ENCODE peak calls at places on chromosomes 5 and 9, in nine cellular contexts. R is epithelial cell of proximal tubule, T is GM12878, B is neural crest cell, F is hepatocyte, V is nephron progenitor cell, H is endothelial cell, K is tibial nerve, G is fibroblast of villous mesenchyme. M is an unnamed sample.
A peak's percentile ranks its signal among the peaks of the same experiment; 100 is the strongest.

GRCh38 chr5:153959134-153959957 is 79.4 kb downstream of the FAM114A2 start:
- DNase-seq in R (peak; percentile 20), T (no peak), B (no peak), F (no peak), V (no peak), H (no peak), K (no peak), G (peak; percentile 18), M (no peak)

GRCh38 chr9:19387317-19387716 is 7.3 kb upstream of the RPS6 start:
- DNase-seq in R (no peak), T (no peak), B (no peak), F (no peak), V (no peak), H (no peak), K (no peak), G (peak; percentile 45), M (no peak)

GRCh38 chr5:126975791-126976190 is 54.6 kb downstream of the MARCHF3 start:
- DNase-seq in R (no peak), T (no peak), B (no peak), F (no peak), V (no peak), H (no peak), K (no peak), G (no peak), M (no peak)

GRCh38 chr5:179893958-179894895 is 13.5 kb downstream of the TBC1D9B start:
- DNase-seq in R (no peak), T (no peak), B (no peak), F (no peak), V (no peak), H (no peak), K (no peak), G (no peak), M (no peak)

GRCh38 chr5:143078971-143079370 is 308.8 kb downstream of the ARHGAP26 start:
- DNase-seq in R (no peak), T (no peak), B (no peak), F (no peak), V (no peak), H (no peak), K (no peak), G (no peak), M (no peak)

GRCh38 chr9:125889122-125889523 is 141.9 kb downstream of the PBX3 start:
- DNase-seq in R (no peak), T (no peak), B (no peak), F (peak; percentile 18), V (no peak), H (peak; percentile 11), K (no peak), G (peak; percentile 28), M (no peak)

GRCh38 chr9:117707561-117707960 is 3.4 kb downstream of the TLR4 start:
- DNase-seq in R (no peak), T (no peak), B (no peak), F (no peak), V (no peak), H (no peak), K (no peak), G (peak; percentile 53), M (no peak)

GRCh38 chr5:82635561-82636288 is 357.6 kb upstream of the RPS23 start:
- DNase-seq in R (peak; percentile 94), T (no peak), B (no peak), F (peak; percentile 69), V (no peak), H (no peak), K (no peak), G (peak; percentile 51), M (no peak)

GRCh38 chr5:127923804-127924570 is 159.6 kb upstream of the SLC12A2 start:
- DNase-seq in R (no peak), T (no peak), B (no peak), F (no peak), V (no peak), H (no peak), K (no peak), G (no peak), M (no peak)

GRCh38 chr9:96500696-96501660 is 51.0 kb downstream of the HABP4 start:
- DNase-seq in R (no peak), T (no peak), B (no peak), F (no peak), V (no peak), H (no peak), K (no peak), G (peak; percentile 51), M (no peak)

GRCh38 chr9:132125361-132125760 is 36.5 kb upstream of the NTNG2 start:
- DNase-seq in R (no peak), T (no peak), B (no peak), F (no peak), V (no peak), H (no peak), K (no peak), G (no peak), M (no peak)

GRCh38 chr5:168802337-168802736 is 223.2 kb upstream of the PANK3 start:
- DNase-seq in R (no peak), T (no peak), B (no peak), F (no peak), V (no peak), H (no peak), K (no peak), G (no peak), M (no peak)

GRCh38 chr9:22120595-22120994 is 111.5 kb upstream of the CDKN2B start:
- DNase-seq in R (no peak), T (no peak), B (no peak), F (no peak), V (no peak), H (no peak), K (no peak), G (no peak), M (no peak)

GRCh38 chr9:22116751-22117150 is 107.6 kb upstream of the CDKN2B start:
- DNase-seq in R (no peak), T (no peak), B (no peak), F (no peak), V (no peak), H (no peak), K (no peak), G (peak; percentile 75), M (no peak)

GRCh38 chr9:22118810-22119479 is 109.8 kb upstream of the CDKN2B start:
- DNase-seq in R (no peak), T (no peak), B (no peak), F (no peak), V (no peak), H (no peak), K (no peak), G (no peak), M (no peak)

GRCh38 chr9:22117511-22118388 is 108.6 kb upstream of the CDKN2B start:
- DNase-seq in R (no peak), T (no peak), B (no peak), F (peak; percentile 40), V (peak; percentile 10), H (no peak), K (no peak), G (peak; percentile 44), M (no peak)

GRCh38 chr9:22119537-22120167 is 110.5 kb upstream of the CDKN2B start:
- DNase-seq in R (no peak), T (no peak), B (no peak), F (no peak), V (no peak), H (no peak), K (no peak), G (peak; percentile 39), M (no peak)
- TF ChIP-seq CTCF in R (peak; percentile 81), T (peak; percentile 39), B (peak; percentile 62), F (peak; percentile 48), V (no peak), H (no peak), K (peak; percentile 12), G (peak; percentile 61), M (no peak)

GRCh38 chr9:95085036-95085770 is 232.3 kb downstream of the FANCC start:
- DNase-seq in R (no peak), T (no peak), B (no peak), F (no peak), V (no peak), H (no peak), K (no peak), G (no peak), M (no peak)

GRCh38 chr9:95087659-95088242 is 229.8 kb downstream of the FANCC start:
- DNase-seq in R (no peak), T (no peak), B (no peak), F (no peak), V (no peak), H (no peak), K (no peak), G (peak; percentile 41), M (no peak)

GRCh38 chr9:95084254-95084934 is 233.1 kb downstream of the FANCC start:
- DNase-seq in R (no peak), T (no peak), B (no peak), F (no peak), V (no peak), H (no peak), K (no peak), G (no peak), M (no peak)

GRCh38 chr9:95086564-95086955 is 230.9 kb downstream of the FANCC start:
- DNase-seq in R (no peak), T (no peak), B (no peak), F (no peak), V (no peak), H (no peak), K (no peak), G (no peak), M (no peak)

DNA sequence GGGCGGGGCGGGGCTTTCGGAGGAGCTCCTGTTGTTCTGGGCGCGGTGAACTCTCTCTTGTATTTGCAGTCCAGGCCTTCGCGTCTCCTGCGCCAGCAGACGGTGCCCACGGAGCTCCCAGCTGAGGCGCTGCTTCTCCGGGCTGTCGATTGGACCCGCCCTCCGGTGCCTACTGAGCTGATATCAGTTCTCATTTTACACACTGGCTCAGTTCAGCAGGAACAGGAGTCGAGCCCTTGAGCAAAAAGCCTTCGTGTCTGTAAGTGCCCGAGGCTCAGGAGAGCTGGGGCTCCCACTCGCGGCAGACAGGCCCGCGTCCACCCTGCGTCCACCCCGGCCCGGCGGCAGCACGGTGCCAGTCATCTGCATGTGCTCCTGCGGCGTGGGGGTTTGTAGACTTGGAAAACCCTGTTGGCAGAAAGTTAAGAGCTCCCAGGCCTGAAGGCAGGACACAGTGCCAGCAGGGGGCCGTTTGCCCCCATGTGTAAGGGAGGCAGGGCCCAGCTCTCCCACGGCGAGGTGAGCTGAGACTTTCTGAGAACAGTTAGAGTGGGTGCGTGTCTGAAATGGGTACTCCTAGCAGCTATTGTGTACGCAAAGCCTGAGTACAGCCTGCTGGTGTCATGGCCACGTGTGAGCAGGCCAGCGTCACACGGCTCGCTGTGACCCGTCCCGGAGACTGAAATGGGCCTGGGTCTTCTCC is 231.5 kb downstream of the FANCC start:
- DNase-seq in R (no peak), T (no peak), B (no peak), F (no peak), V (no peak), H (no peak), K (no peak), G (no peak), M (no peak)
- TF ChIP-seq CTCF in R (no peak), T (no peak), B (no peak), F (no peak), V (no peak), H (no peak), K (no peak), G (no peak), M (no peak)

GRCh38 chr9:2228132-2228531 is 213.0 kb downstream of the SMARCA2 start:
- DNase-seq in R (no peak), T (no peak), B (peak; percentile 31), F (peak; percentile 31), V (peak; percentile 17), H (peak; percentile 31), K (no peak), G (peak; percentile 28), M (no peak)
- TF ChIP-seq CTCF in R (peak; percentile 79), T (peak; percentile 42), B (peak; percentile 50), F (peak; percentile 41), V (no peak), H (no peak), K (no peak), G (peak; percentile 49), M (no peak)

GRCh38 chr9:69671904-69672827 is at the start of gene APBA1:
- DNase-seq in R (no peak), T (no peak), B (peak; percentile 53), F (peak; percentile 85), V (peak; percentile 78), H (peak; percentile 52), K (peak; percentile 31), G (peak; percentile 34), M (peak; percentile 64)
- TF ChIP-seq CTCF in R (no peak), T (no peak), B (no peak), F (peak; percentile 3), V (no peak), H (no peak), K (no peak), G (no peak), M (no peak)